ENCODE peak calls at places on chromosomes 4 and X, in four cellular contexts. Z, J, G and H are unnamed samples.

GRCh38 chrX:78555401-78555980 is 103.6 kb downstream of the RTL3 start:
- DNase-seq in G (no peak), Z (no peak), J (no peak), H (no peak)

GRCh38 chr4:5955201-5955821 is 62.4 kb upstream of the CRMP1 start:
- DNase-seq in G (no peak), Z (no peak), J (no peak), H (no peak)

GRCh38 chrX:107677501-107677901 is 49.2 kb downstream of the PRPS1 start:
- DNase-seq in G (no peak), Z (no peak), J (no peak), H (no peak)

GRCh38 chrX:119236599-119237525 is 777 bp downstream of the PGRMC1 start:
- DNase-seq in G (no peak), Z (peak), J (no peak), H (no peak)

GRCh38 chrX:74458738-74459137 is 37.4 kb downstream of the SLC16A2 start:
- DNase-seq in G (no peak), Z (no peak), J (no peak), H (no peak)

GRCh38 chr4:19262467-19262866 is 989.2 kb upstream of the SLIT2 start:
- DNase-seq in J (no peak), Z (no peak), G (no peak), H (no peak)

GRCh38 chr4:120466429-120466828 is 399.8 kb upstream of the MAD2L1 start:
- DNase-seq in G (peak), J (no peak), Z (no peak), H (no peak)

GRCh38 chr4:7192252-7193039 is at the start of gene SORCS2:
- DNase-seq in J (peak), Z (peak), G (no peak), H (no peak)

GRCh38 chr4:83503974-83504373 is 19.1 kb upstream of the ABRAXAS1 start:
- DNase-seq in G (no peak), Z (no peak), J (no peak), H (no peak)

GRCh38 chrX:13102636-13103035 is 58.2 kb upstream of the FAM9C start:
- DNase-seq in Z (no peak), J (no peak), G (no peak), H (no peak)

GRCh38 chrX:107348990-107349389 is 100.5 kb upstream of the FRMPD3 start:
- DNase-seq in J (no peak), G (no peak), Z (no peak), H (no peak)

GRCh38 chrX:101417981-101418841 is 10.2 kb downstream of the HNRNPH2 start:
- DNase-seq in G (no peak), Z (no peak), J (no peak), H (no peak)

GRCh38 chr4:7199771-7200441 is 7.6 kb downstream of the SORCS2 start:
- DNase-seq in Z (no peak), G (no peak), J (no peak), H (no peak)

GRCh38 chrX:141176586-141177451 is at the start of gene LDOC1:
- DNase-seq in J (no peak), Z (peak), G (peak), H (no peak)

GRCh38 chr4:15901996-15902395 is 36.5 kb downstream of the FGFBP1 start:
- DNase-seq in J (no peak), Z (no peak), G (no peak), H (no peak)

GRCh38 chr4:138573246-138573645 is 331.1 kb upstream of the SLC7A11 start:
- DNase-seq in G (no peak), Z (no peak), J (no peak), H (no peak)

GRCh38 chr4:184805462-184806245 is 20.1 kb downstream of the ACSL1 start:
- DNase-seq in G (no peak), J (no peak), Z (no peak), H (no peak)

GRCh38 chr4:141605425-141605856 is 30.9 kb upstream of the IL15 start:
- DNase-seq in J (no peak), Z (no peak), G (no peak), H (no peak)

GRCh38 chrX:15816453-15816838 is 26.2 kb downstream of the ZRSR2 start:
- DNase-seq in G (no peak), J (no peak), Z (no peak), H (no peak)

GRCh38 chrX:4935846-4936245 is 1222.4 kb upstream of the PRKX start:
- DNase-seq in G (no peak), J (no peak), Z (no peak), H (no peak)

GRCh38 chr4:169270156-169270809 is 473 bp downstream of the SH3RF1 start:
- DNase-seq in G (no peak), J (no peak), Z (peak), H (no peak)

GRCh38 chrX:111634823-111635410 is 46.1 kb upstream of the ALG13 start:
- DNase-seq in Z (no peak), J (no peak), G (no peak), H (no peak)

GRCh38 chrX:15242899-15243555 is 26.9 kb downstream of the ASB9 start:
- DNase-seq in J (peak), Z (peak), G (no peak), H (peak)

GRCh38 chrX:129983575-129984131 is 1.2 kb downstream of the BCORL1 start:
- DNase-seq in Z (peak), G (no peak), J (no peak), H (no peak)

DNA sequence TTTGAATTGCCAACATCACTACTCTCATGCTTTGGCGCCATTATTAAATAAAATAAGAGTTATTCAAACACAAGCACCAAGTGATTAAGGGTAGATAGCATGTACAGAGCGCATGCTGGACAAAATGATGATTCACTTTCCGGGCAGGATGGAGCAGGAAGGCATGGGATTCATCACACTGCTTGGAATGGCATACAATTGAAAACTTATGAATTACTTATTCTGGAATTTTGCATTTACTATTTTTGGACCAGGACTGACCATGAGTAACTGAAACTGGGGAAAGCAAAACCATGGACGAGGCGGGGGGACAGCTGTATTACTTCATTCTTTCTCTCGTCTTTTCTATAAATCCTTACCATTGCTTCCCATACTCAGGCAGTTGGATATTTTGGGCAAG is 28.5 kb upstream of the FGF5 start:
- DNase-seq in G (no peak), Z (no peak), J (no peak), H (no peak)
- H3K4me3 ChIP-seq in G (no peak), Z (no peak), J (no peak), H (no peak)

GRCh38 chr4:108213723-108214122 is 45.0 kb upstream of the LEF1 start:
- DNase-seq in J (no peak), Z (no peak), G (no peak), H (no peak)

GRCh38 chr4:108213308-108213707 is 44.6 kb upstream of the LEF1 start:
- DNase-seq in G (no peak), Z (no peak), J (no peak), H (no peak)

GRCh38 chr4:108209489-108209888 is 40.8 kb upstream of the LEF1 start:
- DNase-seq in G (no peak), J (no peak), Z (no peak), H (no peak)

GRCh38 chr4:108215055-108215454 is 46.3 kb upstream of the LEF1 start:
- DNase-seq in G (no peak), J (peak), Z (no peak), H (no peak)

GRCh38 chr4:108210989-108211725 is 42.4 kb upstream of the LEF1 start:
- DNase-seq in G (no peak), J (no peak), Z (no peak), H (no peak)
- TF ChIP-seq HDAC6 in G (no peak), J (no peak), Z (no peak), H (no peak)

GRCh38 chr4:167774646-167775045 is 317.7 kb upstream of the ANXA10 start:
- DNase-seq in J (no peak), Z (no peak), G (no peak), H (no peak)

GRCh38 chr4:167779864-167780263 is 312.5 kb upstream of the ANXA10 start:
- DNase-seq in G (no peak), J (no peak), Z (no peak), H (no peak)

GRCh38 chr4:167775374-167775773 is 317.0 kb upstream of the ANXA10 start:
- DNase-seq in G (no peak), Z (no peak), J (no peak), H (no peak)

DNA sequence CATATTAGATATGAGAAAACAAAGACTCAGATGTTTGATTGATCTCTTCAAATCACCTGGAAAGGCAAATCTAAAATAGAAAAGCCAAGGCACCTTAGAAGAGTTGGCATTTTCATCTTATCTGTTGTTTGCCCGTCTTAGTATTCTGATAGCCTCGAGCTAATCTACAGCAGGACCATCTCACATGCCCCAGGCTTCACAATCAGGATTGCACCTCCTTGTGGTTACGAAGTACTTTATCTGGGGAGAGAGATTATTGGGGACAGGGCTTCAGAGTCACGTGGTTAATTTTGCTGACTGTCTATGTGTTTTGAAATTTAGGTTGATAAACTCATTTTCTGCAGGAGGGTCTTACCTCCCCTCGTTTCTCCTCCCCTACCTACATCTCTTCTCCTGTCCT is 313.1 kb upstream of the ANXA10 start:
- DNase-seq in Z (no peak), J (no peak), G (no peak), H (no peak)
- H3K4me3 ChIP-seq in Z (no peak), J (no peak), G (no peak), H (no peak)

DNA sequence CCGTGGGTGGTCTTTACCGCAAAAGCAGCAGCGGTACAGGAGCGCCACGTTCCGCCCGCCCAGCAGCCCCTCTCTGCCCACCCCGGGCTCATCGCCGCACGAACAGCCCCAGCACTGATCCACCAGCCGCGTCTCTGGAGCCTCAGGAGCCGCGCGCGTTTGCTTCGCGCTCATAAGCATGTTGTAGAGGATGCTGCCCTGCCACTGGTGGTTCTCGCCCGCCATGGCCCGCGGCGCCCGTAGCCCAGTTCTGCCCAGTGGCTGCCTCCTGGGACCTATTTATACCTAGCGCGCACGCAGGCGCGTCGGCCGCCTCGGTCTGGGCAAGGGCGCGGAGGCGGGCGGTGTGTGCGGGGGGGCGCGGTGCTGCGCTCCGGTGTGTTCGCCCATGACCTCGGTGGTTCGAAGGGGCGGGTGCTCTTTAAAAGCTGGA is at the start of gene NR0B1:
- DNase-seq in J (no peak), Z (no peak), G (no peak), H (no peak)
- TF ChIP-seq HDAC6 in J (no peak), Z (no peak), G (no peak), H (no peak)

DNA sequence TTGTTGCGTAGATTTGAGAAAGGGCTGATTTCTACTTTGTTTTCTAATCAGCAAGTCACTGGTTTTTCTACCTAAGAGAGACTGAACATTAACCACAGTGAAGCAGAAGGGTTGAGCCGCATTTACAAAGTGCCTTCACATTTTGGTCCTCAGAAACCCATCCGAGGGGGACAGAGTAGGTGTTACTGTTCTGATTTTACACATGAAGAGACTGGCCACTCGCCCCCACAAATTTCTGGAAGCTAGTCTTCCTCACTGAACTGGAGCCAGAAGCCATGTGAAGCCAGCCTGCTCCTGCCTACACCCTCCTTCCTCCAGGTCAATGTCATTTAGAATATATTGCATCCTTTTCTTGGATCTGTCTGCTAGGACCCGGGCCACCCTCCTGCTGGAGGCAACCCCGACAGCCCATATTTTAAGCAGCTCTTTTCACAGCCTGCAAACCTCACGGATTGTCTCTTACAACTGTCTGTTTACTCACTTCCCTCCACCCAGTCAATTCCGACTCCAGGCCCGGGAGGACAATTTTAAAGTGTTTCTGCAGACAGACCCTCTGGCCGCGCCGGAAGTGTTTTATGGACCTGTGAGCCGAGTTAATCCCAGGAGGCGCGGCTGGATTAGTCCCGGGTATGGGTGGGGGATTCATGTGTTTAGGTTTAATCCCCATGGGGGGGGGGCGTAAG is 73.2 kb upstream of the BCOR start:
- DNase-seq in G (no peak), Z (no peak), J (no peak), H (no peak)
- H3K4me3 ChIP-seq in G (peak), Z (peak), J (no peak), H (peak)

DNA sequence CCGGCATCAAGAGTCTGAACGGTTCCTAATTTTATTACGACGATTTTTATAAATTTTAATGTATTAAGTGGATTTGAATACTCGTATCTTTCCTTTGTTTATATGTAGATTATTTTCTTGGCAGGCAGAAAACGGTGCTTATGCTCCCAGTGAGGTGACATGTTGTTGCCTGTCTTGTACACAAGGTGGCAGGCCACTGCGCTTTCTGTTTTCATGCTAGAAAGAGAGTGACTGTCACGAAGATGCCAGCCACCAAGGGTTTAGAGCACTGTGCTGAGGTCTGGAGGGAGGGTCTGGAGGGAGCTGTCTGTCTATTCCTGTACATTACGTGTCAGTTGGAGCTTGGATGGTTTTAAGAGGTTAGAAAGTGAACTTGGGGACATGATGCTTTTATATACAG is 87.7 kb downstream of the SHROOM2 start:
- DNase-seq in G (no peak), Z (peak), J (peak), H (no peak)
- TF ChIP-seq HDAC6 in G (no peak), Z (no peak), J (no peak), H (no peak)

DNA sequence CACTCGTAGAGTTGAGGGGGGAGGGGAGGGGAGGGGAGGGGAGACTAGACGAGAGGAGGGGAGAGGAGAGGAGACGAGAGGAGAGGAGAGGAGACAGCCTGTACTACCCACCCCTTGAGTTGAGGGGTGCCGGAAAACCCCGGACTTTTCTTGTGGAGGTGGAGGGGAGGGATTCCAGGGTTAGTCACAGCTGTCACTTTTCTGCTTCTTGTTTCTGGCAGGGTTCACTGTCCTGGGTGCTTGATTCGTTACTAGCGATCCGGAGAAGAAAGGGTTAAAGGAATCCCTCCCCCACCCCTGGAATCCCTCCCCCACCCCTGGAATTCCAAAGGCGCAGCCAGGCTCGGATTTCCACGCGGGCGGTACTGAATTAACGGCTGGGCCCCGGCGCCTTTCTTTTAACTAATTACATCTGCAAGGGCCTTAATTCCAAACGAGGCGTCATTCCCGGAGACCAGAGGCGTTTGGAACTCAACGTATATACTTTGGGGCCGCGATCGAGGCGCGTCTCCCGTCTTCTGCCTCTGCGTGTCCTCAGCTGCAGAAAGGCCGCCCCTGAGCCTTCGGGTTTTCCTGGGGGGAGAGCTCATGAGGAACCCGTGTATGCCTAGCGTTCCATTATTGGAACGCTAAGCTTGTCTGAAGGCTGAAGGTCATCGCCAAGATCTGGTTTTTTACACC is 20.1 kb upstream of the CSF2RA start:
- DNase-seq in Z (no peak), J (peak), G (no peak), H (no peak)
- H3K4me3 ChIP-seq in Z (no peak), J (no peak), G (peak), H (no peak)

GRCh38 chr4:40553995-40554394 is 75.7 kb downstream of the RBM47 start:
- DNase-seq in Z (no peak), G (no peak), J (no peak), H (no peak)

GRCh38 chr4:40552536-40552935 is 77.1 kb downstream of the RBM47 start:
- DNase-seq in Z (no peak), G (no peak), J (no peak), H (no peak)

GRCh38 chr4:40547446-40548132 is 82.1 kb downstream of the RBM47 start:
- DNase-seq in G (no peak), J (no peak), Z (no peak), H (no peak)

GRCh38 chr4:40548256-40548655 is 81.4 kb downstream of the RBM47 start:
- DNase-seq in J (no peak), Z (no peak), G (no peak), H (no peak)

DNA sequence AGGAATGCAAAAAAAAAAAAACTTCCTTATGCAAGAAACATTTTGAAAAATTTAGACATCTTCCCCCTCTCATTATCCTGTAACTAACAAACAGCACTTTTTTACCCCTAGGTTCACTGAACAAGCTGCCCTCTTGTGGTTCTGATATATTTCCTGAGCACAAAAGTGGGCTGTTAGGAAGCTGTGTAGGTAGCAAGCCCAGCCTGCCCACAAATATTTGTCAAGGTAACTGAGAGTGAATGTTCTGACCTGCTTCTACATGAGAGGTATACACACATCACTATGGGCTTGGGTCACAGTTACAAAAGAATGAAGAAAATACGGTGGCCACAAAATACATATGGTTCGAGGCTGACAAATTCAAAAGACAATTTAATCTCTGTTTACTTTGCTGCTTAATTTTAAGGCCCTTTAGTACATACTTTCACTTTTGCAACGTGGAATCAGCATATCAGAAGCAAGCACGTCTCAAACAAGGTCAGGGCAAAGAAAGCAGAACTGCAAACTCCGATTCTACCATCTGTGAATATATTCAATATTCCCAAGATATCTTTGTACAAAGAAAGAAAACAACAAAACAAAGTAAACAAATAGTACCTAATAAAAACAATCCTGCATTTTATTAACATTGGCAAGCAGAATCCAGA is 78.6 kb downstream of the RBM47 start:
- DNase-seq in J (peak), Z (no peak), G (no peak), H (peak)
- TF ChIP-seq HDAC6 in J (no peak), Z (no peak), G (no peak), H (no peak)

DNA sequence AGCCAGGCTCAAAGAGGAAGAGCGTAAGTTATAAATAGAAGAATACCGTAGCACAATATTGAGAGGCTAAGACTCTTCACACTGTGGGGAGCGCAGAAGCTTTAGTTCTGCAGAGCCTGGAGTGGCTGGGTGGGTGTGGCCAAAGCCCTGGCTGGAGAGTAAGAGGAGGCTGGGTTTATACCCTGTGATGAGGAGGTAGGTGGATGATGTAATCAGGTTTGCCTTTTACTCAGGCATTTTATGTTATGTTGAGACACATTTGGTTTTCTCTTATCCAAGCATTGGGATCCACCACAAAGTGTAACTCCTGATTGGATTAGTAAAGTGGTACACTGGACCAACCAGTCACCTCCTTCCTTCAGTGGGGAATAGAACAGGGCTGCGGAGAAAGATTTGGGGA is 13.9 kb downstream of the CDS1 start:
- DNase-seq in J (no peak), G (no peak), Z (no peak), H (no peak)
- H3K4me3 ChIP-seq in J (no peak), G (no peak), Z (no peak), H (no peak)